ENCODE peak calls at places on chromosome 9, in nine cellular contexts. C is cardiac fibroblast, H is left ventricle myocardium inferior, S is thyroid gland, F is mammary epithelial cell, L is GM23338, M is brain microvascular endothelial cell, B is K562, Q is kidney. P is an unnamed sample.

GRCh38 chr9:121692606-121693505 is 41.4 kb downstream of the DAB2IP start:
- DNase-seq in H (no peak), M (peak), L (peak), F (no peak), Q (peak), C (peak), S (peak), B (no peak), P (no peak)

GRCh38 chr9:86667307-86667706 is 280.0 kb downstream of the GAS1 start:
- DNase-seq in B (no peak), S (no peak), Q (no peak), H (no peak), F (peak), L (no peak), M (peak), C (peak), P (no peak)

GRCh38 chr9:106920701-106921283 is 57.8 kb downstream of the ZNF462 start:
- DNase-seq in Q (no peak), B (no peak), H (no peak), F (peak), C (peak), S (no peak), M (no peak), L (no peak), P (no peak)

GRCh38 chr9:5389109-5389732 is 48.5 kb downstream of the PLGRKT start:
- DNase-seq in M (peak), C (peak), B (no peak), F (peak), L (no peak), Q (no peak), H (no peak), S (no peak), P (peak)

GRCh38 chr9:88807426-88807825 is 183.8 kb upstream of the S1PR3 start:
- DNase-seq in Q (no peak), B (no peak), C (no peak), M (no peak), S (peak), F (no peak), H (no peak), L (no peak), P (no peak)

GRCh38 chr9:135359764-135360163 is 119.8 kb upstream of the PPP1R26 start:
- DNase-seq in Q (no peak), F (no peak), C (no peak), B (no peak), M (no peak), H (no peak), L (no peak), S (no peak), P (no peak)

GRCh38 chr9:16671591-16672137 is 198.8 kb downstream of the BNC2 start:
- DNase-seq in M (peak), Q (no peak), C (peak), L (no peak), S (no peak), H (no peak), F (peak), B (no peak), P (peak)

GRCh38 chr9:7067169-7067568 is 309.4 kb downstream of the KDM4C start:
- DNase-seq in Q (no peak), M (no peak), S (no peak), C (no peak), F (no peak), L (no peak), H (no peak), B (peak), P (no peak)

GRCh38 chr9:127877566-127877998 is at the start of gene AK1:
- DNase-seq in Q (peak), M (peak), L (peak), F (peak), B (peak), H (peak), S (peak), C (peak), P (no peak)

GRCh38 chr9:70865471-70865870 is 255.9 kb downstream of the TRPM3 start:
- DNase-seq in F (no peak), M (no peak), L (no peak), S (no peak), B (no peak), Q (no peak), C (peak), H (no peak), P (no peak)

GRCh38 chr9:124725068-124725452 is 46.1 kb downstream of the NR6A1 start:
- DNase-seq in B (no peak), M (no peak), Q (no peak), F (no peak), S (no peak), L (no peak), H (no peak), C (no peak), P (no peak)

GRCh38 chr9:136338511-136338910 is 11.2 kb downstream of the GPSM1 start:
- DNase-seq in Q (no peak), B (no peak), S (no peak), F (no peak), H (no peak), C (no peak), L (no peak), M (no peak), P (no peak)

GRCh38 chr9:75142208-75142607 is 53.9 kb downstream of the OSTF1 start:
- DNase-seq in C (no peak), S (no peak), M (no peak), B (no peak), F (no peak), H (no peak), Q (no peak), L (no peak), P (no peak)

GRCh38 chr9:89463986-89464901 is 33.7 kb downstream of the SEMA4D start:
- DNase-seq in B (no peak), M (no peak), Q (no peak), H (no peak), C (no peak), S (no peak), F (no peak), L (no peak), P (no peak)

GRCh38 chr9:120608421-120608820 is 28.5 kb upstream of the CDK5RAP2 start:
- DNase-seq in S (no peak), F (peak), C (peak), B (no peak), Q (no peak), M (no peak), L (no peak), H (no peak), P (no peak)

GRCh38 chr9:73073337-73074175 is 78.1 kb upstream of the ANXA1 start:
- DNase-seq in S (no peak), H (no peak), B (no peak), M (peak), Q (no peak), L (no peak), F (no peak), C (peak), P (no peak)

GRCh38 chr9:108108802-108109448 is 619.4 kb upstream of the KLF4 start:
- DNase-seq in S (no peak), F (no peak), L (no peak), M (no peak), B (peak), C (no peak), Q (no peak), H (no peak), P (no peak)

GRCh38 chr9:34636791-34637355 is 714 bp downstream of the SIGMAR1 start:
- DNase-seq in M (no peak), S (peak), C (no peak), F (no peak), H (no peak), L (no peak), Q (no peak), B (no peak), P (no peak)

GRCh38 chr9:134571326-134571871 is 70.2 kb upstream of the COL5A1 start:
- DNase-seq in H (peak), C (no peak), F (no peak), L (no peak), M (no peak), B (no peak), S (no peak), Q (peak), P (no peak)

GRCh38 chr9:18149457-18150011 is 324.4 kb upstream of the ADAMTSL1 start:
- DNase-seq in H (no peak), S (no peak), F (no peak), C (no peak), Q (no peak), M (no peak), L (no peak), B (no peak), P (no peak)

GRCh38 chr9:113395000-113395861 is 5.9 kb downstream of the ALAD start:
- DNase-seq in L (no peak), H (no peak), S (peak), M (no peak), C (no peak), F (no peak), Q (no peak), B (no peak), P (no peak)

GRCh38 chr9:78294290-78295176 is 2.4 kb upstream of the PSAT1 start:
- DNase-seq in C (no peak), H (no peak), S (no peak), B (no peak), L (no peak), Q (no peak), F (no peak), M (no peak), P (no peak)

GRCh38 chr9:21994996-21995651 is 533 bp downstream of the CDKN2B-AS1 start:
- DNase-seq in B (no peak), H (peak), S (peak), C (peak), F (peak), M (peak), L (peak), Q (peak), P (no peak)

GRCh38 chr9:130835441-130836298 is 616 bp downstream of the ABL1 start:
- DNase-seq in M (no peak), H (peak), S (peak), L (peak), B (peak), C (peak), Q (peak), F (peak), P (no peak)
- TF ChIP-seq CTCF in M (no peak), H (no peak), S (no peak), L (no peak), B (no peak), C (no peak), Q (no peak), F (no peak), P (no peak)

GRCh38 chr9:71990466-71990865 is 69.9 kb downstream of the C9orf57 start:
- DNase-seq in F (no peak), S (no peak), M (no peak), L (no peak), C (peak), H (no peak), Q (no peak), B (no peak), P (no peak)
- H3K4me3 ChIP-seq in F (no peak), S (no peak), M (no peak), L (no peak), C (no peak), H (no peak), Q (no peak), B (no peak), P (no peak)

GRCh38 chr9:116271991-116272390 is 118.4 kb downstream of the PAPPA start:
- DNase-seq in C (no peak), L (peak), M (no peak), S (no peak), F (no peak), Q (no peak), H (no peak), B (no peak), P (no peak)
- TF ChIP-seq CTCF in C (no peak), L (no peak), M (no peak), S (no peak), F (no peak), Q (no peak), H (no peak), B (no peak), P (no peak)

DNA sequence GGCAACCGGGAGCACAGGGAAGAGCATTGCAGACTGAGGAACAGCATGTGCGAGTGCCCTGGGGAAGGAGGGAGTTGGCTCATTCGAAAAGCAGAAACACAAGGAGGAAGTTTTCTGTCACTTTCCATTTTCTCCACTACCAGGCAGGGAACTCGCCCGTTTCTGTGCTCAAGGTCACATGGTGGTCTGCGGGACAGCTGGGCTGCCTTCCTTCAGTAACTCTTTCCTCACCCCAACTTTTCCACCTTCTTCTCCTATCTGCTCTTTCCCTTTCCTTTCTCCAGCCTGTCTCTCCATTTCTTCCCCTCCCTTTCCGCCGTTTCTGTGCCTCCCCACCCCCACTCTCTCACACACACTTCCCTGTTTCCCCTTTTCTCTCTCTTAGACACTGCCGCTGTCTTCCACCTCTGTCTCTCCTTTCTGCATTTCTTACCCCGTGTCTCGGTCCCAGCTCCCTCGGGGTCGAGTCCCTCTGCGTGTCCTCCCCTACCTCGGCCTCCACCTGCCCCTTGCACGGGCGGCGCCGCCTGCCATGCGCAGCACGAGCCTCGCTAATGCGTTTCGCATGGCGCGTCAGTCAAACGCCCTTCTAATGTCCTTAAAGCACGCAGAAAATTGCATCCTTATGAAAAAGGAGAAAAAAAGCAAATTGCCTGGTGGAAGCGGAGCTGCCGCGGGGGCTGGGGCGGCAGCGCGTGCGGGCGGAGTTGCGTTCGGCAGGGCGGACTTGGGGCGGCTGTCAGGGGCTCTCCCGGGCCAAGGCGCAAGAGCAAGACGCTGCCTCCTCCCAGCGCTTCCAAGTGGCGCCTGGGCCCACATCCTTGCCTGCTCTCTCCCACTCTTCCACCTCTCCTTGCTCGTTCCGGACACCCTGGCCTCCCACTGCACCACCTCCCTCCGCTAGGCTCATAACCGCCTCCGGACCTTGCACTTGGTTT is 9.5 kb downstream of the BARX1 start:
- DNase-seq in M (no peak), S (no peak), Q (no peak), H (no peak), C (no peak), F (no peak), B (no peak), L (peak), P (no peak)
- H3K4me3 ChIP-seq in M (no peak), S (no peak), Q (peak), H (peak), C (no peak), F (no peak), B (no peak), L (peak), P (no peak)